ENCODE peak calls at places on chromosomes 1 and 21, in seven cellular contexts. K is CD8-positive, alpha-beta T cell; P is neural progenitor cell; A is psoas muscle; D is effector memory CD4-positive, alpha-beta T cell; Q is right atrium auricular region; L is CD8-positive, alpha-beta memory T cell. X is an unnamed sample.

GRCh38 chr1:234608720-234609527 is 1.1 kb downstream of the IRF2BP2 start:
- DNase-seq in K (peak; percentile 55), P (peak; percentile 72), A (peak; percentile 65), D (peak; percentile 69), Q (no peak), L (peak; percentile 83), X (peak; percentile 92)

GRCh38 chr21:39588884-39589283 is 23.9 kb upstream of the B3GALT5 start:
- DNase-seq in K (no peak), P (no peak), A (no peak), D (no peak), Q (no peak), L (no peak), X (no peak)

GRCh38 chr1:223137402-223138100 is 5.5 kb downstream of the TLR5 start:
- DNase-seq in K (no peak), P (no peak), A (no peak), D (no peak), Q (peak; percentile 73), L (no peak), X (no peak)

GRCh38 chr1:159009704-159010361 is at the start of gene IFI16:
- DNase-seq in K (peak; percentile 27), P (no peak), A (no peak), D (peak; percentile 13), Q (peak; percentile 69), L (peak; percentile 68), X (no peak)

GRCh38 chr1:183515002-183515689 is 42.8 kb downstream of the SMG7 start:
- DNase-seq in K (no peak), P (no peak), A (no peak), D (no peak), Q (no peak), L (no peak), X (no peak)

GRCh38 chr1:79617777-79618176 is 611.2 kb upstream of the ADGRL4 start:
- DNase-seq in K (no peak), P (no peak), A (no peak), D (no peak), Q (no peak), L (no peak), X (no peak)

GRCh38 chr1:193192586-193192985 is 6.2 kb upstream of the B3GALT2 start:
- DNase-seq in K (no peak), P (no peak), A (no peak), D (no peak), Q (no peak), L (no peak), X (no peak)

GRCh38 chr1:53656062-53656915 is 82.7 kb downstream of the GLIS1 start:
- DNase-seq in K (no peak), P (no peak), A (no peak), D (no peak), Q (no peak), L (no peak), X (no peak)

GRCh38 chr21:32364387-32364786 is 28.4 kb downstream of the URB1 start:
- DNase-seq in K (no peak), P (peak; percentile 15), A (no peak), D (no peak), Q (no peak), L (no peak), X (no peak)

GRCh38 chr1:58929667-58930325 is 145.9 kb upstream of the JUN start:
- DNase-seq in K (no peak), P (no peak), A (no peak), D (peak; percentile 36), Q (peak; percentile 47), L (no peak), X (no peak)

GRCh38 chr1:108556079-108556478 is 3.8 kb upstream of the EEIG2 start:
- DNase-seq in K (no peak), P (no peak), A (no peak), D (no peak), Q (no peak), L (no peak), X (no peak)

GRCh38 chr1:91754348-91754747 is 131.6 kb downstream of the TGFBR3 start:
- DNase-seq in K (no peak), P (no peak), A (no peak), D (no peak), Q (no peak), L (no peak), X (no peak)

GRCh38 chr21:42836767-42837301 is 42.5 kb downstream of the WDR4 start:
- DNase-seq in K (no peak), P (no peak), A (no peak), D (no peak), Q (peak; percentile 43), L (no peak), X (no peak)

GRCh38 chr1:181442181-181442525 is 41.2 kb upstream of the CACNA1E start:
- DNase-seq in K (no peak), P (no peak), A (no peak), D (no peak), Q (no peak), L (no peak), X (no peak)

GRCh38 chr1:183267646-183268431 is 81.8 kb downstream of the LAMC2 start:
- DNase-seq in K (no peak), P (no peak), A (no peak), D (no peak), Q (no peak), L (no peak), X (no peak)

GRCh38 chr1:237705462-237705861 is 185.3 kb downstream of the ZP4 start:
- DNase-seq in K (no peak), P (no peak), A (no peak), D (no peak), Q (no peak), L (no peak), X (no peak)

GRCh38 chr1:237695878-237696277 is 194.8 kb downstream of the ZP4 start:
- DNase-seq in K (no peak), P (no peak), A (no peak), D (no peak), Q (no peak), L (no peak), X (no peak)

GRCh38 chr1:237702161-237702560 is 188.6 kb downstream of the ZP4 start:
- DNase-seq in K (no peak), P (no peak), A (no peak), D (no peak), Q (no peak), L (no peak), X (no peak)

DNA sequence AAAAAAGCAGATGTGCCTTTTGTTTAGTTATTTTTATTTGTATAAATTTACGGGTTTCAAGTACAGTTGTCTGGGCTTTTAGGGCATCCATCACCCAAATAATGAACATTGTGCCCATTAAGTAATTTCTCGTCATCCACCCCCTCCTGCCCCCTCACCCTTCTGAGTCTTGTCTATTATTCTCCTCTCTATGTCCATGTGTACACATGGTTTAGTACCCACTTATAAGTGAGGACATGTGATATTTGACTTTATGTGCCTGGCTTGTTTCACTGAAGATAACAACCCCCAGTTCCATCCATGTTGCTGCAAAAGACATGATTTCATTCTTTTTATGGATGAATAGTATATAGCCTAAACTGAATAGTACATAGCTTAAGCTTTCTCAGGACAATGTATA is 189.2 kb downstream of the ZP4 start:
- DNase-seq in K (no peak), P (no peak), A (no peak), D (no peak), Q (no peak), L (no peak), X (no peak)
- H3K4me1 ChIP-seq in K (no peaks in the 10 kb centered on the region), P (no peaks in the 10 kb centered on the region), A (no peaks in the 10 kb centered on the region), D (no peaks in the 10 kb centered on the region), Q (peaks cover 10% of the 10 kb centered on the region), L (no peaks in the 10 kb centered on the region), X (no peaks in the 10 kb centered on the region)

DNA sequence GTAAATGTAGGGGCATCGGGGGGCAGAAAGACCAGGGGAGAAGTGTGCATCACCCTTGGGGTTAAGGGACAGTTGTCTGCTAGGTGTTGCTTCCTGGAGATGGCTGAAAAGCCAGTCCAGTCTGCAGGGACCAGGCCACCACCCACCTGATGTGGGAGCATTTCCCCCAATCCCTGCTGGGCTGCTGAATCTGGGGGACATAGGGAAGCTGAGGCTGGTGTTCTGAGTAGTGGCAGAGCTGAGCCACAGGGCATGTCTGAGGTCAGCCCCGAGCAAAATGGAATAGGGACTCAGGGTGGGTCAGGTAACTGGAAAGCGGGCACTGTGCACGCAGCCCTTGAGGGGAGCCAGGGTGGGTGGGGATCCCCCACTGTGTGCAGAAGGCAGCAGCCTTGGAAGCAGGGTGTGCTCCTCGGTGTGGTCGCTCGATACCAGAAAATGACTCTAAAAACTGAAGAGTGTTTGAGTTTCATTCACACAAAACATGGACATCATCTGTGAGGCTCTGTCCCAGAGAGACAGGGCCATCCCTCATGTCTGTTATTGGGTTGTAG is 2.4 kb upstream of the CCNL2 start:
- DNase-seq in K (no peak), P (no peak), A (no peak), D (no peak), Q (no peak), L (no peak), X (peak; percentile 50)
- H3K4me3 ChIP-seq in K (no peak overlapping the region), P (no peak overlapping the region), A (no peak overlapping the region), D (no peak overlapping the region), Q (no peak overlapping the region), L (no peak overlapping the region), X (no peak overlapping the region)

GRCh38 chr1:27585684-27586083 is 18.3 kb downstream of the AHDC1 start:
- DNase-seq in K (no peak), P (no peak), A (no peak), D (no peak), Q (no peak), L (no peak), X (no peak)
- H3K4me1 ChIP-seq in K (no peaks in the 10 kb centered on the region), P (peaks cover 21% of the 10 kb centered on the region), A (peaks cover 74% of the 10 kb centered on the region), D (no peaks in the 10 kb centered on the region), Q (peaks cover 76% of the 10 kb centered on the region), L (no peaks in the 10 kb centered on the region), X (peaks cover 26% of the 10 kb centered on the region)

GRCh38 chr1:32898958-32899357 is 2.2 kb downstream of the TMEM54 start:
- DNase-seq in K (no peak), P (no peak), A (no peak), D (no peak), Q (no peak), L (no peak), X (no peak)

GRCh38 chr1:32900371-32900955 is 726 bp downstream of the TMEM54 start:
- DNase-seq in K (no peak), P (peak; percentile 43), A (no peak), D (no peak), Q (no peak), L (no peak), X (peak; percentile 53)

GRCh38 chr1:32900956-32901822 is at the start of gene TMEM54:
- DNase-seq in K (no peak), P (peak; percentile 67), A (peak; percentile 46), D (no peak), Q (no peak), L (no peak), X (peak; percentile 88)

GRCh38 chr1:32898056-32898455 is 3.1 kb downstream of the TMEM54 start:
- DNase-seq in K (no peak), P (no peak), A (no peak), D (no peak), Q (no peak), L (no peak), X (no peak)

DNA sequence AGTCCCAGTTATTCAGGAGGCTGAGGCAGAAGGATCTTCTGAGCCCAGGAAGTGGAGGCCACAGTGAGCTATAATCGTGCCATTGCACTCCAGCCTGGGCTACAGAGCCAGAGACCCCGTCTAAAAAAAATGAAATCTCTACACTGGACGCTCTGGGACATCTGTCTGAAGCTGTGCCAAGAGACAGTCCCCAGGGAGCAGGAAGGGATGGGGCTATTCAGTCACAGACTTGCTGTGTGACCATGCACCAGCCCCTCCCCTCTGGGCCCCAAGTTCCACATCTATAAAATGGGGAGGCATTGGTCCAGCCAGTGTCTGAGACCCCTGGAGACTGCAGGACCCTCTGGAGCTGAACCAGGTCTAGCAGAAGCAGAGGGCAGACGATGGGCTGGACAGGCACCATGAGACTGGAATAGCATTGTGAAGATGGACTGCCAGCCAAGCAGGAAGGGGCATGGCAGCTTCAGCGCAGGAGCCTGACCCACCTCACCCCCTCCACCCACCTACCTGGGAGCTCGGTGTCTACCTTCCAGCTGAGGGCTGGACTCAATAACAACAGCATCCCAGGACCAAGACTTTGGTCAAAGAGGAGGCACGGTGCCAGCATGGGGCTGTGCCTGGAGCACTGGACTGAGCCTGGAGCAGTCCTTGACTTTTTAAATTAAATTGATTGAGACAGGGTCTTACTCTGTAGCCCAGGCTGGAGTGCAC is 1.4 kb downstream of the TMEM54 start:
- DNase-seq in K (no peak), P (no peak), A (no peak), D (no peak), Q (no peak), L (no peak), X (no peak)
- H3K4me3 ChIP-seq in K (no peak overlapping the region), P (no peak overlapping the region), A (no peak overlapping the region), D (no peak overlapping the region), Q (no peak overlapping the region), L (no peak overlapping the region), X (no peak overlapping the region)